ENCODE peak calls at places on chromosomes 13 and 19, in nine cellular contexts. C is adipocyte, W is aorta, Y is Caco-2, L is prostate gland, S is bronchial epithelial cell, A is pancreas, X is colonic mucosa, O is thoracic aorta. Q is an unnamed sample.
A peak's percentile ranks its signal among the peaks of the same experiment; 100 is the strongest.

GRCh38 chr13:72536668-72537399 is 190.6 kb downstream of the MZT1 start:
- DNase-seq in C (no peak), W (no peak), Y (no peak), L (peak; percentile 5), S (no peak), A (no peak), X (peak; percentile 36), O (no peak), Q (no peak)

GRCh38 chr13:77409412-77409811 is 82.5 kb upstream of the MYCBP2 start:
- DNase-seq in C (no peak), W (no peak), Y (no peak), L (no peak), S (no peak), A (no peak), X (no peak), O (no peak), Q (no peak)

GRCh38 chr13:42525035-42525504 is 48.9 kb upstream of the TNFSF11 start:
- DNase-seq in C (peak; percentile 8), W (no peak), Y (no peak), L (no peak), S (peak; percentile 91), A (no peak), X (no peak), O (no peak), Q (peak; percentile 85)

GRCh38 chr13:81048026-81048461 is 707.1 kb upstream of the SPRY2 start:
- DNase-seq in C (no peak), W (no peak), Y (no peak), L (no peak), S (no peak), A (no peak), X (no peak), O (no peak), Q (no peak)

GRCh38 chr13:95530178-95530577 is 22.3 kb upstream of the CLDN10 start:
- DNase-seq in C (peak; percentile 66), W (peak; percentile 50), Y (no peak), L (peak; percentile 52), S (peak; percentile 97), A (peak; percentile 76), X (no peak), O (no peak), Q (no peak)

GRCh38 chr13:109126973-109127615 is 497.7 kb downstream of the MYO16 start:
- DNase-seq in C (no peak), W (no peak), Y (no peak), L (no peak), S (no peak), A (no peak), X (no peak), O (no peak), Q (no peak)

GRCh38 chr19:1038995-1039645 is 787 bp upstream of the ABCA7 start:
- DNase-seq in C (peak; percentile 19), W (no peak), Y (no peak), L (no peak), S (no peak), A (no peak), X (no peak), O (no peak), Q (no peak)

GRCh38 chr19:42272989-42273406 is 3.9 kb downstream of the CIC start:
- DNase-seq in C (no peak), W (no peak), Y (no peak), L (no peak), S (no peak), A (no peak), X (no peak), O (no peak), Q (no peak)

GRCh38 chr19:10551698-10552301 is 8.1 kb downstream of the ATG4D start:
- DNase-seq in C (peak; percentile 36), W (no peak), Y (no peak), L (no peak), S (peak; percentile 62), A (no peak), X (peak; percentile 46), O (no peak), Q (peak; percentile 58)

GRCh38 chr19:15869873-15870272 is 28.0 kb downstream of the CYP4F2 start:
- DNase-seq in C (no peak), W (no peak), Y (no peak), L (no peak), S (no peak), A (no peak), X (no peak), O (no peak), Q (no peak)

GRCh38 chr13:95295026-95295425 is 6.2 kb downstream of the ABCC4 start:
- DNase-seq in C (no peak), W (no peak), Y (no peak), L (no peak), S (no peak), A (no peak), X (no peak), O (no peak), Q (no peak)

GRCh38 chr19:35557539-35558399 is 5.7 kb downstream of the ATP4A start:
- DNase-seq in C (peak; percentile 50), W (peak; percentile 71), Y (peak; percentile 65), L (peak; percentile 42), S (peak; percentile 34), A (peak; percentile 96), X (peak; percentile 75), O (no peak), Q (peak; percentile 60)

GRCh38 chr13:81539643-81540150 is 1198.8 kb upstream of the SPRY2 start:
- DNase-seq in C (no peak), W (no peak), Y (no peak), L (no peak), S (no peak), A (no peak), X (no peak), O (no peak), Q (no peak)

GRCh38 chr13:39655041-39655568 is 357 bp upstream of the COG6 start:
- DNase-seq in C (no peak), W (no peak), Y (no peak), L (no peak), S (peak; percentile 2), A (no peak), X (no peak), O (no peak), Q (peak; percentile 3)

GRCh38 chr19:57512845-57513244 is 13.1 kb downstream of the ZNF773 start:
- DNase-seq in C (peak; percentile 10), W (no peak), Y (no peak), L (no peak), S (no peak), A (no peak), X (no peak), O (no peak), Q (no peak)

GRCh38 chr13:80116107-80116506 is 224.8 kb downstream of the SPRY2 start:
- DNase-seq in C (peak; percentile 82), W (no peak), Y (no peak), L (no peak), S (peak; percentile 54), A (no peak), X (no peak), O (no peak), Q (peak; percentile 16)

GRCh38 chr19:32252333-32252669 is 93.1 kb upstream of the ZNF507 start:
- DNase-seq in C (no peak), W (no peak), Y (no peak), L (no peak), S (no peak), A (no peak), X (no peak), O (no peak), Q (no peak)

DNA sequence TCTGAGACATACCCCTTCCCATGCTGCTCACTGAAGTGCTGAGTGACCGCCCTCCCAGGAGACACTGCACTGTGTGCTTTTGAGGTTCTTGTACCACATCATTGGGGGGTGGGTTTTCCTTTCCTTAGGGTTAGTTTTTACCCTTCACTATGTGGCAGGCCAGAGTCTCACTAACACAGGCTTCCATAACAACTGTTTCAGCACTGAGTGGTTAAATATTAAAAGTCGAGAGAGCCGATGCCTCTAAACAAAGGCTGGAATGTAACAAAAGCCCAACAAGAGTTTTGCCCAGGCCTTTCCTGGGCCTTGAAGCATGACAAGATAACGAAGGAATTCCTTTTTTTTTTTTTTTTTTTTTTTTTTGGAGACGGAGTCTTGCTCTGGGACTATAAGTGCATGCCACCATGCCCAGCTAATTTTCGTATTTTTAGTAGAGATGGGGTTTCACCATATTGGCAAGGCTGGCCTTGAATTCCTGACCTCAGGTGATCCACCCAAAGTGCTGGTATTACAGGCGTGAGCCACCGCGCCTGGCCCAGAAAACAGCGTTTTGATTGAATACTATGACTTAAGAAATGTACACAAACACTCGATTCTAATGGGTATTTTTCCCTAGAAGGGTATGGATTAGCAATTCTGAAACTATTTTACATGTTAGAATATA is 46.5 kb downstream of the ZNF823 start:
- DNase-seq in C (no peak), W (no peak), Y (no peak), L (no peak), S (no peak), A (no peak), X (no peak), O (no peak), Q (no peak)
- H3K27me3 ChIP-seq in C (no peaks in the 10 kb centered on the region), W (no peaks in the 10 kb centered on the region), Y (no peaks in the 10 kb centered on the region), L (no peaks in the 10 kb centered on the region), S (no peaks in the 10 kb centered on the region), A (no peaks in the 10 kb centered on the region), X (no peaks in the 10 kb centered on the region), O (no peaks in the 10 kb centered on the region), Q (no peaks in the 10 kb centered on the region)

GRCh38 chr19:46495789-46496099 is at the start of gene PNMA8B:
- DNase-seq in C (peak; percentile 71), W (peak; percentile 77), Y (no peak), L (no peak), S (peak; percentile 78), A (peak; percentile 67), X (peak; percentile 26), O (no peak), Q (peak; percentile 71)
- H3K27me3 ChIP-seq in C (no peaks in the 10 kb centered on the region), W (no peaks in the 10 kb centered on the region), Y (no peaks in the 10 kb centered on the region), L (peaks cover 3% of the 10 kb centered on the region), S (no peaks in the 10 kb centered on the region), A (no peaks in the 10 kb centered on the region), X (peaks cover 8% of the 10 kb centered on the region), O (no peaks in the 10 kb centered on the region), Q (peaks cover 6% of the 10 kb centered on the region)

GRCh38 chr19:13010038-13010991 is 15.0 kb downstream of the NFIX start:
- DNase-seq in C (no peak), W (peak; percentile 90), Y (no peak), L (peak; percentile 78), S (no peak), A (no peak), X (no peak), O (no peak), Q (no peak)

GRCh38 chr19:13007292-13008045 is 12.2 kb downstream of the NFIX start:
- DNase-seq in C (no peak), W (peak; percentile 72), Y (no peak), L (peak; percentile 96), S (peak; percentile 50), A (peak; percentile 53), X (no peak), O (no peak), Q (no peak)

GRCh38 chr19:13010992-13011652 is 15.8 kb downstream of the NFIX start:
- DNase-seq in C (no peak), W (no peak), Y (no peak), L (no peak), S (no peak), A (no peak), X (no peak), O (no peak), Q (no peak)

GRCh38 chr19:13006431-13007281 is 11.4 kb downstream of the NFIX start:
- DNase-seq in C (no peak), W (peak; percentile 71), Y (no peak), L (no peak), S (no peak), A (no peak), X (no peak), O (no peak), Q (no peak)

GRCh38 chr19:13008926-13009787 is 13.9 kb downstream of the NFIX start:
- DNase-seq in C (no peak), W (no peak), Y (no peak), L (no peak), S (peak; percentile 45), A (no peak), X (no peak), O (no peak), Q (no peak)
- H3K27me3 ChIP-seq in C (no peaks in the 10 kb centered on the region), W (no peaks in the 10 kb centered on the region), Y (no peaks in the 10 kb centered on the region), L (no peaks in the 10 kb centered on the region), S (peaks cover 2% of the 10 kb centered on the region), A (no peaks in the 10 kb centered on the region), X (no peaks in the 10 kb centered on the region), O (no peaks in the 10 kb centered on the region), Q (peaks cover 71% of the 10 kb centered on the region)

GRCh38 chr19:28505134-28505533 is 707.8 kb downstream of the UQCRFS1 start:
- DNase-seq in C (no peak), W (no peak), Y (no peak), L (no peak), S (no peak), A (no peak), X (no peak), O (no peak), Q (no peak)
- H3K27me3 ChIP-seq in C (peaks cover 12% of the 10 kb centered on the region), W (no peaks in the 10 kb centered on the region), Y (no peaks in the 10 kb centered on the region), L (no peaks in the 10 kb centered on the region), S (no peaks in the 10 kb centered on the region), A (no peaks in the 10 kb centered on the region), X (no peaks in the 10 kb centered on the region), O (no peaks in the 10 kb centered on the region), Q (no peaks in the 10 kb centered on the region)

Q was measured in foreskin keratinocyte.